ENCODE peak calls at places on chromosomes 7 and 10, in nine cellular contexts. M is heart right ventricle; P is kidney tubule cell; Y is activated CD8-positive, alpha-beta T cell treated with anti-CD3 and anti-CD28 coated beads, Interleukin-2, amount 10 ng/mL, durations not matched to agents 7 days and 5 days; S is NT2/D1; E is CD4-positive, CD25-positive, alpha-beta regulatory T cell; H is hypothalamus; L is GM04504; K is uterus. T is an unnamed sample.

GRCh38 chr10:31294556-31294955 is 24.5 kb upstream of the ZEB1 start:
- DNase-seq in Y (no peak), S (no peak), E (no peak), M (no peak), L (no peak), H (no peak), K (no peak), P (no peak), T (no peak)

GRCh38 chr10:17100586-17100985 is 29.0 kb downstream of the CUBN start:
- DNase-seq in S (no peak), K (no peak), P (peak), L (no peak), M (no peak), H (no peak), Y (no peak), E (no peak), T (no peak)

GRCh38 chr7:103626776-103627175 is 180.8 kb upstream of the SLC26A5 start:
- DNase-seq in E (no peak), P (no peak), L (peak), Y (no peak), H (no peak), K (no peak), M (no peak), S (no peak), T (no peak)

GRCh38 chr7:26186364-26187311 is 13.9 kb downstream of the HNRNPA2B1 start:
- DNase-seq in S (no peak), P (no peak), M (no peak), E (no peak), H (no peak), K (no peak), L (no peak), Y (no peak), T (no peak)

GRCh38 chr7:142611566-142612250 is 137.6 kb upstream of the PRSS1 start:
- DNase-seq in H (no peak), K (no peak), S (no peak), Y (no peak), E (no peak), L (no peak), M (no peak), P (no peak), T (no peak)

GRCh38 chr7:158351051-158351450 is 236.6 kb downstream of the PTPRN2 start:
- DNase-seq in L (no peak), K (no peak), S (no peak), P (no peak), E (no peak), M (no peak), Y (peak), H (no peak), T (no peak)

GRCh38 chr7:136134503-136134902 is 157.3 kb upstream of the MTPN start:
- DNase-seq in H (no peak), K (no peak), Y (no peak), E (no peak), M (no peak), P (peak), S (no peak), L (no peak), T (peak)

GRCh38 chr7:15317215-15317614 is 244.6 kb downstream of the AGMO start:
- DNase-seq in Y (no peak), K (no peak), P (no peak), L (no peak), S (no peak), E (no peak), H (no peak), M (no peak), T (no peak)

GRCh38 chr7:19561121-19561805 is 147.6 kb downstream of the POLR1F start:
- DNase-seq in L (no peak), K (no peak), M (no peak), S (no peak), Y (no peak), H (no peak), P (no peak), E (no peak), T (no peak)

GRCh38 chr7:148527717-148528168 is 62.8 kb upstream of the C7orf33 start:
- DNase-seq in S (peak), P (peak), H (peak), E (peak), L (peak), M (peak), Y (peak), K (peak), T (peak)

GRCh38 chr7:87599336-87599735 is 1.3 kb downstream of the ABCB1 start:
- DNase-seq in S (no peak), M (no peak), E (no peak), Y (peak), L (no peak), K (no peak), P (peak), H (no peak), T (no peak)

GRCh38 chr7:132993377-132994013 is 88.4 kb downstream of the CHCHD3 start:
- DNase-seq in E (no peak), L (no peak), S (no peak), Y (no peak), K (no peak), H (no peak), M (no peak), P (no peak), T (no peak)

GRCh38 chr10:116109481-116109880 is 163.5 kb downstream of the GFRA1 start:
- DNase-seq in K (no peak), L (no peak), E (no peak), M (no peak), H (no peak), P (no peak), Y (no peak), S (no peak), T (no peak)

GRCh38 chr7:29163854-29164253 is 17.5 kb upstream of the CPVL start:
- DNase-seq in Y (no peak), L (no peak), H (no peak), P (no peak), M (no peak), S (no peak), E (no peak), K (no peak), T (no peak)

GRCh38 chr7:19698331-19698730 is 10.5 kb downstream of the POLR1F start:
- DNase-seq in P (peak), L (no peak), Y (no peak), K (no peak), E (no peak), H (no peak), S (no peak), M (no peak), T (no peak)

GRCh38 chr10:127040756-127041155 is 135.5 kb downstream of the DOCK1 start:
- DNase-seq in E (no peak), S (no peak), L (no peak), M (no peak), K (no peak), P (no peak), H (no peak), Y (no peak), T (no peak)

GRCh38 chr10:63553031-63553430 is 31.8 kb downstream of the REEP3 start:
- DNase-seq in E (no peak), L (peak), S (no peak), H (no peak), P (peak), K (no peak), M (no peak), Y (no peak), T (no peak)

GRCh38 chr10:6778992-6779701 is 199.1 kb upstream of the PRKCQ start:
- DNase-seq in Y (no peak), S (no peak), H (peak), M (no peak), P (peak), L (peak), E (no peak), K (peak), T (no peak)

GRCh38 chr7:36979810-36980248 is 255.5 kb upstream of the AOAH start:
- DNase-seq in E (no peak), K (peak), H (no peak), Y (no peak), M (no peak), P (no peak), S (no peak), L (no peak), T (no peak)

GRCh38 chr10:36280396-36280795 is 638.3 kb upstream of the FZD8 start:
- DNase-seq in M (no peak), L (no peak), E (no peak), S (no peak), K (no peak), H (no peak), P (peak), Y (no peak), T (no peak)

GRCh38 chr10:74433595-74433956 is 282.6 kb downstream of the ADK start:
- DNase-seq in K (no peak), S (no peak), Y (no peak), M (no peak), H (no peak), P (no peak), L (no peak), E (no peak), T (no peak)

GRCh38 chr7:2109936-2110585 is 122.7 kb downstream of the MAD1L1 start:
- DNase-seq in E (no peak), L (peak), K (no peak), Y (peak), P (peak), M (no peak), H (no peak), S (no peak), T (no peak)

GRCh38 chr10:17785276-17785935 is 23.7 kb upstream of the MRC1 start:
- DNase-seq in L (no peak), Y (no peak), H (no peak), S (no peak), K (no peak), E (no peak), M (no peak), P (no peak), T (no peak)

GRCh38 chr7:139915864-139916716 is 87.0 kb downstream of the TBXAS1 start:
- DNase-seq in L (peak), Y (peak), K (peak), H (no peak), P (peak), E (no peak), S (no peak), M (peak), T (no peak)

GRCh38 chr7:44114586-44115310 is 8.6 kb downstream of the POLD2 start:
- DNase-seq in Y (no peak), E (no peak), M (peak), P (no peak), S (no peak), L (no peak), H (peak), K (no peak), T (peak)

T was measured in NCI-H446.